ENCODE peak calls at places on chromosomes 2 and 18, in seven cellular contexts. One of them, this sample, is unnamed.

GRCh38 chr2:64873472-64873924 is 115.7 kb upstream of the SLC1A4 start:
- DNase-seq in H1: peak
- DNase-seq in IMR-90: peak
- DNase-seq in neuronal stem cell: peak
- DNase-seq in mesendoderm: peak
- DNase-seq in trophoblast cell: peak
- DNase-seq in mesenchymal stem cell: peak
- DNase-seq in this sample: peak

GRCh38 chr2:26588576-26588975 is 52.6 kb downstream of the CIB4 start:
- DNase-seq in H1: peak
- DNase-seq in IMR-90: no peak
- DNase-seq in neuronal stem cell: no peak
- DNase-seq in mesendoderm: no peak
- DNase-seq in trophoblast cell: no peak
- DNase-seq in mesenchymal stem cell: no peak
- DNase-seq in this sample: peak

GRCh38 chr2:201517094-201517493 is 65.6 kb downstream of the STRADB start:
- DNase-seq in H1: no peak
- DNase-seq in IMR-90: peak
- DNase-seq in neuronal stem cell: no peak
- DNase-seq in mesendoderm: peak
- DNase-seq in trophoblast cell: peak
- DNase-seq in mesenchymal stem cell: no peak
- DNase-seq in this sample: no peak

GRCh38 chr18:22169889-22170420 is 566 bp downstream of the GATA6 start:
- DNase-seq in H1: no peak
- DNase-seq in IMR-90: peak
- DNase-seq in neuronal stem cell: no peak
- DNase-seq in mesendoderm: peak
- DNase-seq in trophoblast cell: peak
- DNase-seq in mesenchymal stem cell: no peak
- DNase-seq in this sample: no peak

GRCh38 chr2:66030553-66030952 is 404.4 kb upstream of the MEIS1 start:
- DNase-seq in H1: no peak
- DNase-seq in IMR-90: peak
- DNase-seq in neuronal stem cell: no peak
- DNase-seq in mesendoderm: peak
- DNase-seq in trophoblast cell: no peak
- DNase-seq in mesenchymal stem cell: peak
- DNase-seq in this sample: no peak

GRCh38 chr2:191533693-191534175 is 144.2 kb upstream of the NABP1 start:
- DNase-seq in H1: no peak
- DNase-seq in IMR-90: no peak
- DNase-seq in neuronal stem cell: no peak
- DNase-seq in mesendoderm: no peak
- DNase-seq in trophoblast cell: no peak
- DNase-seq in mesenchymal stem cell: no peak
- DNase-seq in this sample: no peak

GRCh38 chr18:76985951-76986236 is 146.7 kb downstream of the MBP start:
- DNase-seq in H1: peak
- DNase-seq in IMR-90: no peak
- DNase-seq in neuronal stem cell: no peak
- DNase-seq in mesendoderm: no peak
- DNase-seq in trophoblast cell: no peak
- DNase-seq in mesenchymal stem cell: no peak
- DNase-seq in this sample: no peak

GRCh38 chr2:186518291-186518690 is 32.2 kb downstream of the ZC3H15 start:
- DNase-seq in H1: no peak
- DNase-seq in IMR-90: no peak
- DNase-seq in neuronal stem cell: no peak
- DNase-seq in mesendoderm: peak
- DNase-seq in trophoblast cell: no peak
- DNase-seq in mesenchymal stem cell: no peak
- DNase-seq in this sample: no peak

GRCh38 chr2:148813603-148814065 is 61.4 kb upstream of the KIF5C start:
- DNase-seq in H1: peak
- DNase-seq in IMR-90: no peak
- DNase-seq in neuronal stem cell: no peak
- DNase-seq in mesendoderm: peak
- DNase-seq in trophoblast cell: no peak
- DNase-seq in mesenchymal stem cell: no peak
- DNase-seq in this sample: peak

GRCh38 chr2:175600024-175600831 is 401.8 kb downstream of the LNPK start:
- DNase-seq in H1: no peak
- DNase-seq in IMR-90: no peak
- DNase-seq in neuronal stem cell: no peak
- DNase-seq in mesendoderm: peak
- DNase-seq in trophoblast cell: peak
- DNase-seq in mesenchymal stem cell: peak
- DNase-seq in this sample: no peak

GRCh38 chr2:3233877-3234276 is 143.7 kb downstream of the EIPR1 start:
- DNase-seq in H1: no peak
- DNase-seq in IMR-90: no peak
- DNase-seq in neuronal stem cell: no peak
- DNase-seq in mesendoderm: no peak
- DNase-seq in trophoblast cell: no peak
- DNase-seq in mesenchymal stem cell: no peak
- DNase-seq in this sample: no peak

GRCh38 chr18:23828426-23828825 is 139.2 kb downstream of the LAMA3 start:
- DNase-seq in H1: no peak
- DNase-seq in IMR-90: peak
- DNase-seq in neuronal stem cell: no peak
- DNase-seq in mesendoderm: peak
- DNase-seq in trophoblast cell: peak
- DNase-seq in mesenchymal stem cell: peak
- DNase-seq in this sample: no peak

GRCh38 chr2:185644828-185645227 is 93.8 kb upstream of the FSIP2 start:
- DNase-seq in H1: no peak
- DNase-seq in IMR-90: no peak
- DNase-seq in neuronal stem cell: no peak
- DNase-seq in mesendoderm: no peak
- DNase-seq in trophoblast cell: no peak
- DNase-seq in mesenchymal stem cell: peak
- DNase-seq in this sample: no peak

GRCh38 chr2:48482313-48482712 is 47.6 kb upstream of the STON1 start:
- DNase-seq in H1: no peak
- DNase-seq in IMR-90: peak
- DNase-seq in neuronal stem cell: no peak
- DNase-seq in mesendoderm: no peak
- DNase-seq in trophoblast cell: no peak
- DNase-seq in mesenchymal stem cell: no peak
- DNase-seq in this sample: no peak

GRCh38 chr2:19819097-19820065 is 82.4 kb downstream of the TTC32 start:
- DNase-seq in H1: peak
- DNase-seq in IMR-90: peak
- DNase-seq in neuronal stem cell: no peak
- DNase-seq in mesendoderm: peak
- DNase-seq in trophoblast cell: peak
- DNase-seq in mesenchymal stem cell: peak
- DNase-seq in this sample: no peak

GRCh38 chr2:25684577-25684976 is 11.2 kb upstream of the DTNB start:
- DNase-seq in H1: no peak
- DNase-seq in IMR-90: no peak
- DNase-seq in neuronal stem cell: no peak
- DNase-seq in mesendoderm: no peak
- DNase-seq in trophoblast cell: no peak
- DNase-seq in mesenchymal stem cell: no peak
- DNase-seq in this sample: no peak

DNA sequence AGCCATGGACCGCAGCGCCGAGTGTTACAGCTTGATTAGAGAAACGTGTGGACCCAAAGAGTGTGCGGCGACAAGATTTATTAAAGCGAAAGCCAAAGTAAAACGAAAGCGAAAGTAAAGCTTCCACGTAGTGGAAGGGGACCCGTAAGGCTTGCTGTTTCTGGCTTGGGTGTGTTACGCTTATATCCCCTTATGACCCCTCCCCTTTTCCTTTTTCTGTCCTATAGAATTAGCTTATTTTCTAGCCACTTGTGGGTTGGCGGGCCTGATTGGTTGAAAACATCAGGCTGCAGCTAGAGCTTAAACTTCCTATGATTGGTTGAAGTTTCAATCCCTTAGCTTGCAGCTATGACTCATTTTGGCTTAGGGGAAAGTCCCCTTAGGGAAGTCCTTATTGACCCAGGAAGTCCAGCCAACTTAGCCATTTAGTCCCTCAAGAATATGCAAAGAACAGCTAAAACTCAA is 969.7 kb downstream of the DCDC2C start:
- DNase-seq in H1: no peak
- DNase-seq in IMR-90: no peak
- DNase-seq in neuronal stem cell: no peak
- DNase-seq in mesendoderm: no peak
- DNase-seq in trophoblast cell: peak
- DNase-seq in mesenchymal stem cell: no peak
- DNase-seq in this sample: no peak
- H2AK5ac ChIP-seq in H1: no peak
- H2AK5ac ChIP-seq in IMR-90: no peak
- H2AK5ac ChIP-seq in neuronal stem cell: no peak
- H2AK5ac ChIP-seq in mesendoderm: no peak
- H2AK5ac ChIP-seq in trophoblast cell: no peak
- H2AK5ac ChIP-seq in mesenchymal stem cell: no peak
- H2AK5ac ChIP-seq in this sample: no peak

DNA sequence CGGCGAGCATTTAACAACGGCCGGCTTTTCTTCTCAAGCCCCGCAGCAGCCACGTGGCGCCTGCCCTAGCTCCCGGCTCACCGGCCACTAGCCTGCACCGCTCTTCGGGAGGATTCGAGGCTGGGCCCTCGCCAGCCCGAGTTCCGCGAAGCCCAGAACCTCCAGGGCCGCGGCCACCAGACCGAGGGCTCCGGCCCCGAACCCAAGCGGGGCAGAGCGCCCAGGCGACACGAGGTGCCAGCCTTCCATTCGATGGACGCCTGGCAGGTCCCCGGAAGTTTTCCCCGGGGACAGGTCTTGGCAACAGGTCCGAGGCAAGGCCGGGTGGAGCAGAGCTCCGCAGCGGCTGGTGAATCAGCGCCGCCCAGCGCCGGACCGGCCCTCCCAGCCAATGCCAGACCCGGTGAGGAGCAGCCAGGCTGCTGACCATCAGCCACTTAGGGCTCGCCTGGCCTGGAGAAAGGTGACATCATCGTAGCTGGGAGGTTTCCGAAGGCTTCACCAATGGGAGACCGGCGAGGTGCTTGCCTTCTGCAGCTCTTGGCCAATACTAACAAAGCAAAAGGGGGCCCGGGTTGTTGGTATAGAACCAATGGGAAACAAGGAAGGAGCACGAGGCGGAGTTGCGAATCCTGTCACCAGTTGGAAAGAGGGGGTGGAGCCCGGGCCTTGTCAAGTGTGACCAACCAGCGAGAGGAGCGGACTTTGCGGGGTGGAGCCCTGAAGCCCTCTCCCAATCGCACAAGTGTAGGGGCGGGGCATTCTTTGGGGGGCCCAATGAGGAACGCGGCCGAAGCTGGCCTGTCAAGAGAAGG is 467 bp upstream of the MXD1 start:
- DNase-seq in H1: peak
- DNase-seq in IMR-90: peak
- DNase-seq in neuronal stem cell: peak
- DNase-seq in mesendoderm: peak
- DNase-seq in trophoblast cell: peak
- DNase-seq in mesenchymal stem cell: peak
- DNase-seq in this sample: peak
- H3K18ac ChIP-seq in H1: no peak
- H3K18ac ChIP-seq in IMR-90: no peak
- H3K18ac ChIP-seq in neuronal stem cell: peak
- H3K18ac ChIP-seq in mesendoderm: peak
- H3K18ac ChIP-seq in trophoblast cell: peak
- H3K18ac ChIP-seq in mesenchymal stem cell: peak
- H3K18ac ChIP-seq in this sample: peak

DNA sequence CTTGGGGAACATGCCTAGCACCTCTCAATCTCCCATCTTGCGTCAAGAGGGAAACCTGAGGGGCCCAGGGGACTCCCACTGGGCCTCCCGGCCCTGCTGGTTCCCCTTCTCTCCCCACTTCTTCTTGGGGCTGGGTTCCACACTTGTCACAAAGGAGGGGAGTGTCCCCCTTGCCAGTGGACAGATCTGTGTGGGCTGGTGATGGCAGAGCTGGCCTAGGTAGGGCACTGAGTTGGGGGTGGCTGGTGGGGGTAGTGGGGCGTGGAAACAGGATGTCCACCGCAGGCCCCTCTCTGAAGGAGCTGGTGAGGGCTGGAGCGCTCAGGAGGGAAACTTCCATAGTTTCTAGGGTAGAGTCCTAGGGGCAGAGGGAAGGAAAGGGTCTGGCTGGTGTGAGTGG is 184.0 kb upstream of the HAAO start:
- DNase-seq in H1: no peak
- DNase-seq in IMR-90: no peak
- DNase-seq in neuronal stem cell: no peak
- DNase-seq in mesendoderm: no peak
- DNase-seq in trophoblast cell: no peak
- DNase-seq in mesenchymal stem cell: no peak
- DNase-seq in this sample: no peak
- H2AK5ac ChIP-seq in H1: no peak
- H2AK5ac ChIP-seq in IMR-90: peak
- H2AK5ac ChIP-seq in neuronal stem cell: peak
- H2AK5ac ChIP-seq in mesendoderm: no peak
- H2AK5ac ChIP-seq in trophoblast cell: no peak
- H2AK5ac ChIP-seq in mesenchymal stem cell: peak
- H2AK5ac ChIP-seq in this sample: no peak

DNA sequence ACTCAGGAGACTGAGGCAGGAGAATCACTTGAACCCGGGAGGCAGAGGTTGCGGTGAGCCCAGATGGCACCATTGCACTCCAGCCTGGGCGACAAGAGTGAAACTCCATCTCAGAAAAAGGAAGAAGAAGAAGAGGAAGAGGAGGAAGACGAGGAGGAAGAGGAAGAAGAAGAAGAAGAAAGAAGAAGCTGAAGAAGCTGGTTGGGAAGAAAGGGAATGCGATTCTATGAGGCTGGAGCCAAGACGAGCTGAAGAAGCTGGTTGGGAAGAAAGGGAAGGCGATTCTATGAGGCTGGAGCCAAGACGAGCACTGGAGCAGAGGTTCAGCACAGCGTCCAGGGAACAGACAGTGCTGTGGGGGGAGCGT is 30.3 kb upstream of the TAF1B start:
- DNase-seq in H1: no peak
- DNase-seq in IMR-90: no peak
- DNase-seq in neuronal stem cell: no peak
- DNase-seq in mesendoderm: no peak
- DNase-seq in trophoblast cell: no peak
- DNase-seq in mesenchymal stem cell: no peak
- DNase-seq in this sample: no peak
- H3K18ac ChIP-seq in H1: no peak
- H3K18ac ChIP-seq in IMR-90: no peak
- H3K18ac ChIP-seq in neuronal stem cell: no peak
- H3K18ac ChIP-seq in mesendoderm: no peak
- H3K18ac ChIP-seq in trophoblast cell: no peak
- H3K18ac ChIP-seq in mesenchymal stem cell: no peak
- H3K18ac ChIP-seq in this sample: no peak

GRCh38 chr2:107362973-107363372 is 463.7 kb upstream of the RGPD4 start:
- DNase-seq in H1: no peak
- DNase-seq in IMR-90: no peak
- DNase-seq in neuronal stem cell: no peak
- DNase-seq in mesendoderm: no peak
- DNase-seq in trophoblast cell: no peak
- DNase-seq in mesenchymal stem cell: no peak
- DNase-seq in this sample: no peak
- H2AK5ac ChIP-seq in H1: no peak
- H2AK5ac ChIP-seq in IMR-90: no peak
- H2AK5ac ChIP-seq in neuronal stem cell: no peak
- H2AK5ac ChIP-seq in mesendoderm: no peak
- H2AK5ac ChIP-seq in trophoblast cell: no peak
- H2AK5ac ChIP-seq in mesenchymal stem cell: no peak
- H2AK5ac ChIP-seq in this sample: no peak

GRCh38 chr2:104638795-104639194 is 215.1 kb upstream of the POU3F3 start:
- DNase-seq in H1: no peak
- DNase-seq in IMR-90: no peak
- DNase-seq in neuronal stem cell: no peak
- DNase-seq in mesendoderm: no peak
- DNase-seq in trophoblast cell: no peak
- DNase-seq in mesenchymal stem cell: no peak
- DNase-seq in this sample: no peak
- H3K18ac ChIP-seq in H1: no peak
- H3K18ac ChIP-seq in IMR-90: no peak
- H3K18ac ChIP-seq in neuronal stem cell: no peak
- H3K18ac ChIP-seq in mesendoderm: no peak
- H3K18ac ChIP-seq in trophoblast cell: no peak
- H3K18ac ChIP-seq in mesenchymal stem cell: no peak
- H3K18ac ChIP-seq in this sample: no peak